ENCODE peak calls at places on chromosomes 7 and 10, in four cellular contexts. Q is dorsolateral prefrontal cortex, X is gastrocnemius medialis, S is heart left ventricle. G is an unnamed sample.

GRCh38 chr10:125152646-125153368 is 7.6 kb downstream of the CTBP2 start:
- DNase-seq in Q (peak), X (no peak), S (peak), G (no peak)

GRCh38 chr10:42940487-42941157 is 136.2 kb upstream of the RET start:
- DNase-seq in Q (no peak), X (no peak), S (no peak), G (no peak)

GRCh38 chr7:52708846-52709245 is 326.6 kb upstream of the POM121L12 start:
- DNase-seq in Q (no peak), X (no peak), S (no peak), G (no peak)

GRCh38 chr7:79968249-79968648 is 166.4 kb upstream of the GNAI1 start:
- DNase-seq in Q (no peak), X (no peak), S (no peak), G (no peak)

GRCh38 chr10:47370878-47371277 is 13.2 kb downstream of the ZNF488 start:
- DNase-seq in Q (peak), X (no peak), S (no peak), G (no peak)

GRCh38 chr10:101063548-101064414 is 2.0 kb downstream of the KAZALD1 start:
- DNase-seq in Q (no peak), X (no peak), S (peak), G (no peak)

GRCh38 chr7:26147030-26147429 is 5.0 kb upstream of the NFE2L3 start:
- DNase-seq in Q (no peak), X (no peak), S (no peak), G (no peak)

GRCh38 chr10:115975506-115975905 is 297.5 kb downstream of the GFRA1 start:
- DNase-seq in Q (no peak), X (no peak), S (no peak), G (no peak)

GRCh38 chr10:79268100-79268670 is 79.1 kb upstream of the PPIF start:
- DNase-seq in Q (no peak), X (no peak), S (no peak), G (no peak)

DNA sequence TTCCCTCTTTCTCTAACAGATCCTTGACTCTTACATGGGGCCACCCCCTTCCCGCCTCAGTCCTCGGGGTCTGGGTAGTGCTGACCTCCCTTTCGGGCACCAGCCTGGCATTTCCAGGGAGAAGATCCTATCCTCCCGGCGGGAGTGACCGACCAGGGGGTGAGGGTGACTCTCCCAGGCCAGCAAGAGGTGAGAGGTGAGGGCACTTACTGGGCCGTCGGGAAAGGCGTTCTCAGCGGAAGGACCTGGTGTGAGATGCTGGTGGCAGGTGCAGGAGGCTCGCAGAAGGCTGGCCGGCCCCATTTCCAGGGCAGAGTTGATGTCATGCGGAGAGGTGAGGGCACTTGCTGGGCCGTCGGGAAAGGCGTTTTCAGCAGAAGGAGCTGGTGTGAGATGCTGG is 4.2 kb upstream of the FOXL3 start:
- DNase-seq in Q (no peak), X (no peak), S (no peak), G (no peak)
- H3K27ac ChIP-seq in Q (no peak), X (no peak), S (no peak), G (no peak)

GRCh38 chr10:93481213-93481930 is 762 bp downstream of the MYOF start:
- DNase-seq in Q (no peak), X (no peak), S (no peak), G (no peak)

GRCh38 chr10:93485690-93486089 is 3.6 kb upstream of the MYOF start:
- DNase-seq in Q (no peak), X (no peak), S (no peak), G (no peak)

GRCh38 chr10:93478873-93479272 is 3.3 kb downstream of the MYOF start:
- DNase-seq in Q (no peak), X (no peak), S (no peak), G (no peak)

GRCh38 chr10:93476756-93477155 is 5.4 kb downstream of the MYOF start:
- DNase-seq in Q (no peak), X (no peak), S (no peak), G (no peak)

DNA sequence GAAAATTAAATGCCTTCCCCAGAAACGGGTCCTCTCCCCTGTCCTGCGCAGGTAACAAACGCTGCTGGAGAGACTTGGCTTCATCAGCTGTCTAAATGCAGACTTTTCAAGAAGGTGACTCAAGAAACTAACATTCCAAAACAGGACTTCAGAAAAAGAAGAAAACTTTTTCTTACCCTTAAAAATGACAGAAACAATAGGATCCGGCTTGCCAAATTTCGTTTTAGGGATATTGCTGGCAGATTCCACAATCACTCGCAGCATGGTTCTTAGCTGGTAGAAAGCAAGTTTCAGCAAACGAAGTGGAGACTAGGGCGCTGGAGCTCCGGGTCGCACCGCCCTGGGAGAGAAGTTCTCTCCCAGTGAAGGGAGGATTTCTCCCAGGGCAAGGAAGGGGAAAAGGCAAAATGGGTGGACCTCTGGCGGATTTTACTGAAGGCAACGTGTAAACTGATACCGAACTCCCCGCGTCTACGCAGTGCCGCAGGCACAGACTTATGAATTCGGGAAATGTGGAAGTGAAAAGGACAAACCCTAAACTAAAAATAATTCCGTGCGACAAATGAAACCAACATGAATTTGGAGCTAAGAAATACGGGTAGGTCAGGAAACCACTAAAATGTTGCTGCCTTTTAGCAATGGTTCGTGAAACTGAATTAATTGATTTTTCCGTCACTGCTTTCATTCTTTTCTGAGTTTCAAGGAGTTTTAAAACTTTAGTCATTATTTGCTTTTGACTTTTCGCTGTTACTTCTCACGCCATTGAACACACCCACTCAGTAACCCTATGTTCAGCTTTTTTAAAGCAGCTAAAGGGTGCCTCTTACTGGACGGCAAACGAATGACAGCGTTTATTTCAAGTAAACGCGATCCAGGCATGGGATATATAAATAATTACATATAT is at the start of gene MYOF:
- DNase-seq in Q (no peak), X (no peak), S (peak), G (no peak)
- TF ChIP-seq CTCF in Q (peak), X (peak), S (peak), G (peak)

GRCh38 chr10:89669985-89670384 is 24.9 kb upstream of the PANK1 start:
- DNase-seq in Q (no peak), X (no peak), S (no peak), G (no peak)

GRCh38 chr10:89665302-89665701 is 20.3 kb upstream of the PANK1 start:
- DNase-seq in Q (no peak), X (no peak), S (no peak), G (no peak)

GRCh38 chr10:89670926-89671325 is 25.9 kb upstream of the PANK1 start:
- DNase-seq in Q (no peak), X (no peak), S (no peak), G (no peak)

GRCh38 chr10:89666138-89666537 is 21.1 kb upstream of the PANK1 start:
- DNase-seq in Q (no peak), X (no peak), S (no peak), G (no peak)

GRCh38 chr10:89668391-89669180 is 23.5 kb upstream of the PANK1 start:
- DNase-seq in Q (no peak), X (no peak), S (no peak), G (no peak)
- H3K4me3 ChIP-seq in Q (no peak), X (no peak), S (no peak), G (no peak)

DNA sequence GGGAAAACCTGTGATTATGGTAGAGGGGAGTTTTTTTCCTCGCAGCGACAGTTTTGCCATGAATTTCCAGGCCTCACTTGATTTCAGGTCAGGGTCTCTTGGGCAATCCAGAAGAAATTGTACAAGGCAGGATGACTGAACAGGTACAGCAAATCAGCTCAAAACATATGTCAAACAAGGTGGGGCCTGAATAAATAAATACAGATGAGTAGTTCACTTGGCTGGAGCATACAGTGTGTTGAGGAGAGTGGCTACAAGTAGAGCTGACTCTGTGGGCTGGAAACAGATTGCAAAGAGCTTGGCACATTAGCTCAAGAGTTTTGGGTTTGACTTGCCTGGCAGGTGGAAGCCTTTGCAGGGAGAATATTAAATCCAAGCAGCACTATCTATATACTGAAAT is 15.0 kb downstream of the GIMAP8 start:
- DNase-seq in Q (no peak), X (no peak), S (no peak), G (no peak)
- H3K27ac ChIP-seq in Q (no peak), X (no peak), S (peak), G (no peak)

DNA sequence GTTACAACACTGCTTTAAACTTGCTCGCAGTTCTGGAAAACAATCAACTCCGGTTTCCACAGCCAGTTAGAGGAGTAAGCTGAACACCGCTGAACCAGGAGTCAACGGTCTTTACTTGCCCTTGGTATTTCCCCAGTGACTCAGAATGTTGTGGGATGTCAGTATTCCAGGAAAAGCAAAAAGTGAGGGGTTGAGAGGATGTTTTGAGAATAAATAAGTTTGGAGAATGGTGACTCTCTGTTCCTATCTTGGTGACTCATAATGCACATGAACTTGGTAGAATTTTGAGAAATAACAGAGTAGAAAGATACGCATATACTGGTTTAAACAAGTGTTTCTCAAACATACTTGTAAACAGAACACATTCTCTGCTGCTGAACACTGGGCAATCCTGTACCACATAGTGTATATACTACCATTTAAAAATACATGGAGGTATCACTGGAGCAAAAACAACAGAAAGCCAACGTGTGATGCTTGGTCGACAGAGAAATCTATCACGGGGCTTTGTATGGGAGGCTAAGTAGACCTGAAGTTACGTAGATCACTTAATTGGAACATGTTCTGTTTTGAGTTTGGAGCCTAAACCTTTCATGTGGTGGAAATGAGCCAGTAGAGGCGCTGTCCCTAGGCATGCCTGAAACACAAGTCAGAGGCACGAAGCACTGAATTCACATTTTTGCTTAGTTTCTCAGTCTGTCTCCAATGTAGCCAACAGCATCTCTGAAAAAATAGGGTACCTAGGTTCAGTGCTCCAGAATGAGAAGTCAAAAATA is 534.3 kb downstream of the PARD3 start:
- DNase-seq in Q (no peak), X (peak), S (no peak), G (peak)
- TF ChIP-seq CTCF in Q (no peak), X (no peak), S (no peak), G (peak)

GRCh38 chr10:61985715-61986114 is 84.2 kb downstream of the ARID5B start:
- DNase-seq in Q (no peak), X (no peak), S (no peak), G (no peak)

GRCh38 chr10:61987951-61988379 is 86.5 kb downstream of the ARID5B start:
- DNase-seq in Q (no peak), X (no peak), S (no peak), G (no peak)

GRCh38 chr10:61986357-61986756 is 84.9 kb downstream of the ARID5B start:
- DNase-seq in Q (no peak), X (no peak), S (no peak), G (no peak)

GRCh38 chr10:61987537-61987936 is 86.0 kb downstream of the ARID5B start:
- DNase-seq in Q (no peak), X (no peak), S (no peak), G (no peak)

DNA sequence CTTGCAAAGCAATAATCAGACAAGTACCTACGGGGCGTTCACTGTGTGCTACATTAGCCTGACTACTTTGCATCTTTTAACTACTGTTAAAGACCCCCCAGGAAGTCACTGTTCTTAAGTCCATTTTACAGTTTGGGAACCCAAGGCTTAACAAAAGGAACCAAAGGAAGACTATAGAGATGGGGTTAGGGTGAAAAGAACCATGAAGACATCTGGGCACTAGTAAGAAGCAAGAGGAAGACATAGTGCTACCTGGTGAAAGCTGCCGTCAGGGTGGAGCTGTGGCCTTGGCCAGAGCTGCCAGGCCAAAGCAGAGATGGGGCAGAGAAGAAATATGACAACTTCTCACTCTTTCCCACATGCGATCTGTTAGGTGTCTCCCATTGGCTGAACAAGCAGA is 85.3 kb downstream of the ARID5B start:
- DNase-seq in Q (no peak), X (no peak), S (no peak), G (no peak)
- H3K4me3 ChIP-seq in Q (no peak), X (no peak), S (no peak), G (no peak)

GRCh38 chr10:128625926-128626325 is 499.7 kb upstream of the MKI67 start:
- DNase-seq in Q (no peak), X (no peak), S (no peak), G (no peak)

GRCh38 chr10:128628252-128628651 is 502.0 kb upstream of the MKI67 start:
- DNase-seq in Q (no peak), X (no peak), S (no peak), G (no peak)

GRCh38 chr10:128629111-128630096 is 503.2 kb upstream of the MKI67 start:
- DNase-seq in Q (no peak), X (no peak), S (no peak), G (no peak)

GRCh38 chr10:128626397-128627060 is 500.3 kb upstream of the MKI67 start:
- DNase-seq in Q (no peak), X (no peak), S (no peak), G (no peak)

DNA sequence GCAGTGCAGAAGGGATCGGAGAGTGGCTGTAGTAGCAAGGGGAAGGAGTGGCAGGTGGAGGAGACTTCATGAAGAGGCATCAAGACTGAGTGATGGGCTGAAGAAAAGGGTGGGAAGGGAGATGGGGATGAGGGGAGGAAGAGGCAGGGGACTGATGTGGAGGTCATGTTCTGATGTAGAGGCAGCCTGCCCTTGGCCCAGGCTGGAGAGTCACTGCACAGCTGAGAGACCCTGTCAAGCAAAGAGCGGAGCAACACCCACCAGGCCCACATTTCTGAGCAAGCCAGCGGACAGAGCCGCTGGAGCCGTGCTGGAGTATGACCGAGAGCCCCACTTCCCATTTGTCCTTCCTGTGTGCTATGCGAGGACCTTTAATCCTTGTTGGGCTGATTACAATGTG is 501.6 kb upstream of the MKI67 start:
- DNase-seq in Q (no peak), X (no peak), S (no peak), G (no peak)
- H3K27ac ChIP-seq in Q (no peak), X (no peak), S (no peak), G (no peak)